ENCODE peak calls at places on chromosomes 13 and 19, in ten cellular contexts. Q is choroid plexus epithelial cell; W is SK-MEL-5; A is iris pigment epithelial cell; U is left kidney; F is hepatocyte; J is H54; L is stimulated activated CD8-positive, alpha-beta memory T cell treated with anti-CD3 and anti-CD28 coated beads, Interleukin-15, amount 100 ng/mL, for 24 hours; S is mesenchymal stem cell; V is lung. H is an unnamed sample.
A peak's percentile ranks its signal among the peaks of the same experiment; 100 is the strongest.

GRCh38 chr19:5547881-5548280 is 19.9 kb downstream of the TINCR start:
- DNase-seq in V (no peak), A (peak; percentile 31), F (peak; percentile 38), L (no peak), J (peak; percentile 54), U (no peak), S (peak; percentile 51), Q (peak; percentile 61), W (peak; percentile 77), H (peak; percentile 9)

GRCh38 chr13:43303040-43303729 is 279.8 kb downstream of the DNAJC15 start:
- DNase-seq in S (peak; percentile 69), F (peak; percentile 83), V (peak; percentile 34), L (no peak), A (peak; percentile 65), Q (peak; percentile 74), J (no peak), U (peak; percentile 89), W (peak; percentile 84), H (peak; percentile 73)

GRCh38 chr13:59570204-59570603 is 593.5 kb downstream of the DIAPH3 start:
- DNase-seq in A (no peak), L (no peak), F (no peak), W (no peak), J (no peak), U (no peak), Q (no peak), S (no peak), V (no peak), H (no peak)

GRCh38 chr19:53157601-53158000 is 1.3 kb downstream of the ZNF347 start:
- DNase-seq in V (no peak), J (no peak), L (no peak), A (peak; percentile 22), W (no peak), F (peak; percentile 25), S (peak; percentile 15), U (peak; percentile 64), Q (peak; percentile 32), H (no peak)

GRCh38 chr13:31096624-31097302 is 64.9 kb downstream of the HSPH1 start:
- DNase-seq in W (no peak), V (no peak), S (no peak), F (no peak), J (no peak), U (no peak), Q (no peak), L (no peak), A (no peak), H (no peak)

GRCh38 chr13:83798731-83799130 is 83.5 kb downstream of the SLITRK1 start:
- DNase-seq in J (no peak), U (no peak), A (peak; percentile 68), F (no peak), Q (peak; percentile 47), S (peak; percentile 3), L (no peak), V (no peak), W (no peak), H (no peak)

GRCh38 chr19:4363571-4364304 is 20.4 kb downstream of the MPND start:
- DNase-seq in F (no peak), S (no peak), U (no peak), A (no peak), Q (no peak), J (no peak), W (no peak), V (no peak), L (no peak), H (no peak)

GRCh38 chr13:33611016-33611805 is 206.7 kb upstream of the RFC3 start:
- DNase-seq in J (no peak), U (peak; percentile 89), Q (peak; percentile 86), S (no peak), W (peak; percentile 97), A (peak; percentile 82), F (no peak), V (peak; percentile 38), L (no peak), H (peak; percentile 80)

GRCh38 chr13:46478641-46479040 is 74.3 kb upstream of the LRCH1 start:
- DNase-seq in U (no peak), F (no peak), W (no peak), V (no peak), Q (no peak), J (no peak), S (no peak), A (no peak), L (no peak), H (no peak)

H was measured in endothelial cell of umbilical vein.